ENCODE peak calls at places on chromosomes 1 and 21, in ten cellular contexts. X, E, A, F, H, Y, Z, C, N and D are unnamed samples.
A peak's percentile ranks its signal among the peaks of the same experiment; 100 is the strongest.

GRCh38 chr1:53508991-53509663 is 49.9 kb downstream of the DMRTB1 start:
- DNase-seq in A (peak; percentile 20), C (no peak), Y (peak; percentile 33), X (no peak), H (no peak), N (peak; percentile 72), Z (peak; percentile 75), F (no peak), E (peak; percentile 63), D (peak; percentile 31)

GRCh38 chr1:68481041-68481440 is 15.8 kb downstream of the DEPDC1 start:
- DNase-seq in A (no peak), X (no peak), N (no peak), C (no peak), Y (no peak), E (peak; percentile 49), Z (no peak), F (no peak), H (no peak), D (no peak)

GRCh38 chr21:34844033-34844923 is 175.5 kb downstream of the CLIC6 start:
- DNase-seq in E (no peak), N (no peak), Y (no peak), C (peak; percentile 88), X (peak; percentile 47), A (no peak), H (no peak), Z (no peak), F (no peak), D (peak; percentile 33)

GRCh38 chr1:7888248-7889010 is 35.6 kb upstream of the UTS2 start:
- DNase-seq in C (no peak), N (no peak), X (no peak), A (no peak), Y (no peak), Z (no peak), H (no peak), E (peak; percentile 95), F (no peak), D (peak; percentile 83)

GRCh38 chr1:2976180-2976562 is 45.1 kb upstream of the ACTRT2 start:
- DNase-seq in Y (no peak), Z (no peak), E (no peak), N (no peak), F (no peak), X (peak; percentile 30), C (peak; percentile 61), H (peak; percentile 50), A (no peak), D (no peak)

GRCh38 chr1:83508485-83509151 is 490.3 kb downstream of the TTLL7 start:
- DNase-seq in E (peak; percentile 91), F (no peak), N (no peak), A (no peak), H (no peak), C (no peak), Z (peak; percentile 18), Y (no peak), X (peak; percentile 16), D (peak; percentile 87)

GRCh38 chr1:24203404-24203803 is 16.3 kb upstream of the IFNLR1 start:
- DNase-seq in H (no peak), N (peak; percentile 90), A (no peak), X (no peak), Y (no peak), E (no peak), F (no peak), Z (no peak), C (no peak), D (no peak)

GRCh38 chr21:35120631-35121180 is 71.6 kb upstream of the RUNX1 start:
- DNase-seq in Z (no peak), H (no peak), C (no peak), F (no peak), Y (no peak), E (no peak), N (no peak), X (no peak), A (no peak), D (no peak)

GRCh38 chr21:17818158-17819113 is 720 bp downstream of the C21orf91 start:
- DNase-seq in E (peak; percentile 32), N (peak; percentile 29), Z (peak; percentile 62), F (peak; percentile 1), X (peak; percentile 52), H (no peak), A (peak; percentile 43), C (peak; percentile 66), Y (peak; percentile 29), D (peak; percentile 35)

GRCh38 chr1:37410080-37410479 is 64.3 kb upstream of the ZC3H12A start:
- DNase-seq in Y (no peak), A (no peak), X (no peak), Z (no peak), H (no peak), N (no peak), E (no peak), C (no peak), F (no peak), D (no peak)

GRCh38 chr1:39738622-39739366 is at the start of gene PPIE:
- DNase-seq in F (peak; percentile 68), Z (peak; percentile 96), E (peak; percentile 88), A (peak; percentile 96), Y (peak; percentile 96), N (peak; percentile 80), C (peak; percentile 95), X (peak; percentile 98), H (peak; percentile 95), D (peak; percentile 85)

GRCh38 chr1:231216515-231216914 is 24.5 kb upstream of the GNPAT start:
- DNase-seq in X (no peak), E (no peak), C (no peak), Z (peak; percentile 64), Y (no peak), N (peak; percentile 12), F (no peak), H (no peak), A (no peak), D (no peak)

GRCh38 chr1:231217056-231217455 is 24.0 kb upstream of the GNPAT start:
- DNase-seq in Y (no peak), C (no peak), N (no peak), F (no peak), E (no peak), H (no peak), Z (no peak), A (no peak), X (no peak), D (no peak)

GRCh38 chr1:231214918-231215675 is 25.9 kb upstream of the GNPAT start:
- DNase-seq in Y (peak; percentile 74), A (peak; percentile 32), Z (no peak), C (no peak), F (no peak), E (no peak), N (no peak), X (no peak), H (no peak), D (no peak)

GRCh38 chr1:231213831-231214573 is 27.0 kb upstream of the GNPAT start:
- DNase-seq in H (no peak), X (no peak), Z (no peak), A (no peak), F (no peak), C (no peak), N (no peak), E (no peak), Y (no peak), D (no peak)

GRCh38 chr1:231215676-231216385 is 25.2 kb upstream of the GNPAT start:
- DNase-seq in F (no peak), Z (no peak), C (no peak), E (no peak), X (no peak), N (no peak), H (no peak), A (no peak), Y (no peak), D (no peak)
- H3K4me3 ChIP-seq in F (no peak overlapping the region), Z (no peak overlapping the region), C (no peak overlapping the region), E (no peak overlapping the region), X (no peak overlapping the region), N (no peak overlapping the region), H (no peak overlapping the region), A (no peak overlapping the region), Y (no peak overlapping the region), D (no peak overlapping the region)

DNA sequence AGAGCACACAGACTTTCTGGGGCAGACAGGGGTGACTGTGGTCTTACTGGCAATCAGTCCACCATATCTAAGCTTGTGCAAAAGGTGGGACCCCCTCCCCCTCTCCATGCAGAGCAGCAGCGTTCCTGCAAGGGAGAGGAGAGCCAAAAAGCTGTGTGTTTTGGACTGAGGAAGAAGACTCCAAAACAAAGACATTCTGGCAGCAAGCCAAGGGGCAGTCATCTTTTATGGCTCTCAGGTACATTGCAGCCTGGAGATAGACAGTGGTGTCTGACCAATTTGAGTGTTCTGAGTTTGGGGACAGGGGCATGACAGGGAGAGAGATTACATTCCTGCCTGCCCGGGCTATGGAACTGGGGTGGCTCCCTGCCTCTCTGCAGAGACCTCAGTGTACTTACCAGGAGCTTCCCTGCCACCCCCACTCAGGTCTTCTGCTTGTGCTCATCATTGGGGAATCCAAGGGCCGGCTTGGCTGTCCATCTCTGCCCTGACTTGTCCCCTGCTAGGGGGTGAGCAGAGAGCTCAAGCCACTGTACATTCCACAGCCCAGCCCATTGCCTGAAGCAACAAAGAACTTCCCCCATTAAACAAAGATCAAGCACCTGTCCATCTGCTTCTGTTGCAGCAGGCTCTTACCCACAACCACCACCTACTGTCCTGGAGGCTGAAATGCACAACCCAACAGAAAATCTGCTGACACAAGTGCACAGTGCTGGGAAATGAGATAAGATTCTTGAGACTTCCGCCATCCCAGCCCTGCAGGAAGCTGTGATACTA is 131.1 kb downstream of the EVI5 start:
- DNase-seq in E (no peak), F (no peak), Z (no peak), A (no peak), C (no peak), X (no peak), Y (no peak), N (no peak), H (no peak), D (no peak)
- TF ChIP-seq CTCF in E (no peak), F (no peak), Z (no peak), A (no peak), C (no peak), X (no peak), Y (no peak), N (no peak), H (no peak), D (no peak)

GRCh38 chr1:12046749-12047119 is 16.4 kb upstream of the TNFRSF8 start:
- DNase-seq in X (no peak), E (no peak), N (no peak), Z (no peak), C (no peak), Y (no peak), H (no peak), F (no peak), A (no peak), D (no peak)
- H3K4me3 ChIP-seq in X (no peak overlapping the region), E (no peak overlapping the region), N (no peak overlapping the region), Z (no peak overlapping the region), C (no peak overlapping the region), Y (no peak overlapping the region), H (no peak overlapping the region), F (no peak overlapping the region), A (no peak overlapping the region), D (no peak overlapping the region)

DNA sequence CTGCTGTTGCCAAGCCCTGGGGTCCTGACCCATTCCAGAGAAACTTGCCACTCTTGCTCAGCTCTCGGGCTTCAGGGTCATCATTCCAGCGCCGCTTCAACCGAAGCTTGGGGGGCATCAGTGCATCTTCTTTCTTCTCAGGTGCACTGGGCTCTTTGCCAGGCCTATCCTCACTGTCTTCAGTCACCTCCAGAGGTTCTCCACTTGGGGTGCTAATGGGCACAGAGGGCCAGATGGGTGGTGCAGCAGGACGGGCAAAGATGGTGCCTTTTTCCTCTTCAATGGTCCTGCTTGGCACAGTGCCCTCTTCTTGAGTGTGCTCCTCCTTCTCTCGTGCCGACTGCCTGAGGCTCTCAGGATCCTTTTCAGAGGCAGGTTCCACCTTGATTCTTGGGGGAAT is 13.3 kb downstream of the ETV3 start:
- DNase-seq in A (no peak), Z (no peak), Y (no peak), E (no peak), F (no peak), N (no peak), X (no peak), H (no peak), C (no peak), D (no peak)
- TF ChIP-seq CTCF in A (no peak), Z (no peak), Y (no peak), E (no peak), F (no peak), N (no peak), X (no peak), H (no peak), C (no peak), D (no peak)